ENCODE peak calls at places on chromosome 3, in five cellular contexts. E is HepG2, Q is H1, W is K562, N is GM12878. T is an unnamed sample.

GRCh38 chr3:25474000-25474399 is 45.9 kb downstream of the RARB start:
- DNase-seq in N (no peak), E (no peak), Q (no peak), W (no peak), T (no peak)

GRCh38 chr3:37127340-37127739 is 47.0 kb downstream of the LRRFIP2 start:
- DNase-seq in W (no peak), N (no peak), E (peak), Q (no peak), T (no peak)

GRCh38 chr3:111541911-111542483 is at the start of gene CD96:
- DNase-seq in W (peak), E (no peak), N (no peak), Q (no peak), T (no peak)

GRCh38 chr3:189563841-189564563 is 67.2 kb upstream of the TP63 start:
- DNase-seq in Q (no peak), N (peak), W (no peak), E (no peak), T (no peak)

GRCh38 chr3:163916596-163917560 is 1161.4 kb downstream of the SI start:
- DNase-seq in N (no peak), Q (no peak), E (peak), W (peak), T (peak)

GRCh38 chr3:157156844-157157635 is 2.9 kb downstream of the CCNL1 start:
- DNase-seq in E (peak), W (peak), N (no peak), Q (no peak), T (peak)

GRCh38 chr3:127484601-127485388 is 105.7 kb downstream of the TPRA1 start:
- DNase-seq in W (no peak), N (no peak), E (no peak), Q (peak), T (no peak)

GRCh38 chr3:168782193-168782592 is 686.5 kb upstream of the GOLIM4 start:
- DNase-seq in Q (no peak), N (no peak), E (no peak), W (no peak), T (peak)

GRCh38 chr3:194135516-194135805 is 487 bp upstream of the HES1 start:
- DNase-seq in E (no peak), W (no peak), N (no peak), Q (no peak), T (no peak)

GRCh38 chr3:99549918-99550603 is 88.3 kb upstream of the COL8A1 start:
- DNase-seq in E (no peak), Q (no peak), N (no peak), W (no peak), T (no peak)

GRCh38 chr3:181695661-181696491 is 15.8 kb upstream of the SOX2 start:
- DNase-seq in E (no peak), N (no peak), Q (peak), W (no peak), T (no peak)

GRCh38 chr3:124780767-124781485 is 50.7 kb downstream of the UMPS start:
- DNase-seq in E (no peak), N (no peak), W (no peak), Q (no peak), T (peak)

GRCh38 chr3:149134560-149134959 is 5.1 kb downstream of the HPS3 start:
- DNase-seq in Q (no peak), N (no peak), E (no peak), W (no peak), T (no peak)

GRCh38 chr3:66456711-66457173 is 44.1 kb downstream of the LRIG1 start:
- DNase-seq in E (no peak), W (no peak), N (no peak), Q (no peak), T (no peak)

GRCh38 chr3:85298032-85298431 is 339.2 kb downstream of the CADM2 start:
- DNase-seq in W (no peak), E (no peak), Q (no peak), N (no peak), T (no peak)

GRCh38 chr3:100928638-100929428 is 64.4 kb downstream of the ABI3BP start:
- DNase-seq in E (no peak), Q (no peak), W (no peak), N (no peak), T (no peak)

GRCh38 chr3:152350139-152350538 is 81.4 kb downstream of the MBNL1 start:
- DNase-seq in E (no peak), W (peak), N (no peak), Q (no peak), T (peak)

GRCh38 chr3:9704343-9705322 is 1.0 kb downstream of the CPNE9 start:
- DNase-seq in E (peak), Q (peak), W (peak), N (no peak), T (peak)

GRCh38 chr3:48157215-48157840 is 30.9 kb downstream of the CDC25A start:
- DNase-seq in N (no peak), W (no peak), E (no peak), Q (no peak), T (no peak)

GRCh38 chr3:52238761-52239701 is at the start of gene TWF2:
- DNase-seq in E (peak), N (no peak), W (peak), Q (peak), T (peak)

GRCh38 chr3:124512881-124513609 is 217.2 kb upstream of the UMPS start:
- DNase-seq in N (no peak), E (peak), W (peak), Q (no peak), T (peak)

GRCh38 chr3:113736548-113737089 is 9.4 kb downstream of the NAA50 start:
- DNase-seq in Q (no peak), E (peak), W (peak), N (peak), T (peak)

GRCh38 chr3:123027292-123028232 is at the start of gene SEMA5B:
- DNase-seq in Q (peak), N (no peak), E (no peak), W (peak), T (peak)

GRCh38 chr3:195908439-195909293 is at the start of gene TNK2:
- DNase-seq in N (no peak), Q (peak), E (no peak), W (peak), T (peak)

GRCh38 chr3:47057212-47057671 is 77.8 kb downstream of the NBEAL2 start:
- DNase-seq in Q (no peak), W (no peak), N (no peak), E (no peak), T (no peak)

GRCh38 chr3:70277304-70277703 is 35.1 kb downstream of the MDFIC2 start:
- DNase-seq in W (no peak), Q (no peak), N (no peak), E (no peak), T (no peak)

GRCh38 chr3:170414202-170414663 is 4.4 kb upstream of the CLDN11 start:
- DNase-seq in W (peak), N (peak), E (peak), Q (no peak), T (peak)

GRCh38 chr3:165820685-165821123 is 16.5 kb downstream of the BCHE start:
- DNase-seq in E (no peak), N (no peak), W (no peak), Q (no peak), T (no peak)

GRCh38 chr3:11591006-11591360 is 52.7 kb downstream of the VGLL4 start:
- DNase-seq in E (no peak), Q (no peak), N (no peak), W (no peak), T (no peak)

GRCh38 chr3:107309312-107309711 is 67.9 kb upstream of the CCDC54 start:
- DNase-seq in N (no peak), Q (no peak), W (no peak), E (no peak), T (no peak)

GRCh38 chr3:114508976-114509375 is 215.1 kb downstream of the TIGIT start:
- DNase-seq in W (no peak), E (no peak), Q (no peak), N (no peak), T (peak)

GRCh38 chr3:171526869-171527268 is 66.7 kb upstream of the TNIK start:
- DNase-seq in Q (no peak), E (peak), W (no peak), N (no peak), T (no peak)

GRCh38 chr3:109018828-109019227 is 65.1 kb upstream of the GUCA1C start:
- DNase-seq in Q (no peak), E (peak), W (peak), N (no peak), T (peak)

GRCh38 chr3:59927061-59927460 is 877.2 kb upstream of the CFAP20DC start:
- DNase-seq in Q (no peak), N (no peak), E (no peak), W (no peak), T (no peak)

GRCh38 chr3:193190387-193190786 is 50.6 kb upstream of the PLAAT1 start:
- DNase-seq in W (peak), N (no peak), Q (peak), E (peak), T (peak)

GRCh38 chr3:172607305-172608121 is 84.3 kb upstream of the TNFSF10 start:
- DNase-seq in W (no peak), Q (no peak), E (no peak), N (no peak), T (peak)
- H2AFZ ChIP-seq in W (no peak), Q (no peak), E (no peak), N (peak), T (no peak)

GRCh38 chr3:64664397-64664796 is 23.4 kb downstream of the ADAMTS9 start:
- DNase-seq in W (no peak), E (no peak), Q (no peak), N (no peak), T (no peak)

GRCh38 chr3:64668582-64669510 is 19.0 kb downstream of the ADAMTS9 start:
- DNase-seq in Q (no peak), W (no peak), N (no peak), E (no peak), T (no peak)

GRCh38 chr3:64666171-64666581 is 21.6 kb downstream of the ADAMTS9 start:
- DNase-seq in E (no peak), Q (no peak), W (no peak), N (no peak), T (no peak)

GRCh38 chr3:64667138-64667537 is 20.7 kb downstream of the ADAMTS9 start:
- DNase-seq in Q (no peak), W (no peak), N (no peak), E (no peak), T (no peak)

GRCh38 chr3:64667887-64668581 is 19.8 kb downstream of the ADAMTS9 start:
- DNase-seq in N (no peak), Q (no peak), E (no peak), W (no peak), T (no peak)
- TF ChIP-seq CTCF in N (no peak), Q (no peak), E (no peak), W (no peak), T (no peak)

DNA sequence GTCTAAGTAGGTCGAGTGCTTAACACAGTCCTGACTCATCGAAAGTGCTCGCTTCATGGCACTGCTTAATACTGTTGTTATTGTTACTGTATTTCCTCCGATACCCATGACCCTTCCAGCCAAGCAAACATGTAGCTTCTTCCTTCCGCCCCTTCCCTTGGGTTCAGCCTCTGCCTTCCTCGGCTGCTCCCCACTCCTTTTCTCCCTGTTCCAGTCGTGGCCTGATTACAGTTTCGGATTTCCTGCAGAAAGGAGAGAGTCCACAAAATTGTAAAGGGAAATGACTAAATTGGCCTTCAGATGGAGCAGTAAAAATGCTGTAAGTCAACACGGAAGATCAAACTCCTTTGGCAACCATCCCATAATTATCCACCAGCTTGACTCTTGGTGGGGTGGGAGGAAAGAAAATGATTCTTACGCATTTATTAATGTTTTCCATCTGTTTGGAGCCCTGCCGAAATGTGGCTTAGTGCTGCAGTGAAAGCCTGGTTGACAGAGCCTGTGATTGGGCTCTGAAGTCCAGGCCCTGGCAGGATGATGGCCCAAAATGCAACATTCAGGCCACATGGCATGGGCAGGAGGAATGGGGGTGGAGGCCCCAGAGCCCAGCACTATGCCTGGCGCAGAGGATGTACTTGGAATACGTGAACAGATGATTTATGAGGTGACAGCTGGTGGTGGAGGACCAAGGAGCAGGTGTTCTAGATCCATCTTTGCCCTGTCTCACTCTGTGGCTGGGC is 37.6 kb downstream of the FAM3D start:
- DNase-seq in W (no peak), Q (no peak), N (no peak), E (peak), T (no peak)
- TF ChIP-seq CREB1 in W (no peak), Q (no peak), N (no peak), E (no peak), T (no peak)

GRCh38 chr3:185549651-185550111 is 2.7 kb downstream of the LIPH start:
- DNase-seq in Q (no peak), N (no peak), W (no peak), E (peak), T (no peak)
- H2AFZ ChIP-seq in Q (no peak), N (no peak), W (no peak), E (no peak), T (no peak)

DNA sequence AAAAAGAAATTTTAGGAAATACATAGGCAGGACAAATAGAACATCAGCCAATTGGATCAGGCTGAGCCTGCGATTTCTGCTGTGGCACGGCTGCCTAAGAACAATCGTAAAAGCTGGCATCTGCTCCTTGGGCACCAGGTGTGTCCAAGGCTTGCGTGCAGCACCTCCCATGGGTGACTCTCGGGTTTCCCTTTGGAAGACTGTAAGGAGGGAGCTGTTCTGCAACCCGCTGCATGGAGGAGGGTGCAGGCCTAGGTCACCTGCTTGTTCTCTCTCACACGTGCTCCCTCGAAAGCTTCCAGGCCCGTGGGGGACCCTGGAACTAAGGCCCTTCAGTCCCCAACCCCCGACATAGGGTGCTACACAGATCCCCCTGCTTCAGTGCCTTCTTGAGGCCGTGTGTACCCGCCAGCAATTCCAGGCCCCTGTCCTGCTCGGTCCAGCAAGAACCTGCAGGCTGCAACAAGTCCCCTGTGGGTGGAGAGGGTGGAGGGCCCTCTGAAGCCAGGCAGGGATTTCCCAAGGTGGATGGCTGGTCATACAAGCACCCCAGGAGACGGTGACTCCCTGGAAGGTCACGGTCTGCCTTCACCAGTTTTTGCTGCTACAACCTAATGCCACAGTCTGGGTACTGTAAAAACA is 3.4 kb downstream of the GP9 start:
- DNase-seq in W (no peak), Q (no peak), E (no peak), N (no peak), T (no peak)
- TF ChIP-seq CTCF in W (no peak), Q (no peak), E (no peak), N (no peak), T (no peak)

GRCh38 chr3:76998555-76998954 is 41.3 kb upstream of the ROBO2 start:
- DNase-seq in E (no peak), Q (no peak), W (no peak), N (no peak), T (no peak)
- TF ChIP-seq CREB1 in E (no peak), Q (no peak), W (no peak), N (no peak), T (no peak)

DNA sequence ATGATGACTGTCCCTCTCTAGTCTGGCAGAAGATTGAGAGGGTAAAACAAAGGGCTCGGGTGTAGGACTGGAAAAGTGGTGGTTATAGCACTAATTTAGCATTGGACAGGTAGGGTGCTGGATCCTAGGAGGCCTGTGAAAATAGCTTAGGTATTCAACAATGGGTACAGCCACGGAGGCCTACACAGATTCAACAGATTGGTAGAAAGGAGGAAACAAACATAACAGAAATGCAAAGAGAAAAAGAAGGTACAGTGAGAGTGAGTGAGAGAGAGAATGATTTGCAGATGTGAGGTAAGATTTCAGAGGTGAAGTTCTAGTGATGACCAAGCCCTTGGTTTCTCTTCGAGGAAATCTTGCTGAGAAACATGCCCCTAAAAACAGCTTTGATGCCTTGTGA is 37.9 kb downstream of the ADIPOQ start:
- DNase-seq in N (no peak), Q (no peak), E (no peak), W (no peak), T (no peak)
- H2AFZ ChIP-seq in N (no peak), Q (peak), E (peak), W (peak), T (peak)

T was measured in GM23338.